ENCODE peak calls at places on chromosomes 1 and 21, in eight cellular contexts. A, T, D, J, L, C, U and S are unnamed samples. For H3K4me1, the result is how much of the 10 kb centered on the place peaks cover.

GRCh38 chr1:56326056-56326455 is 253.3 kb downstream of the PLPP3 start:
- DNase-seq in D (no peak), J (no peak), L (no peak), C (no peak), A (no peak), U (no peak), T (no peak), S (no peak)

GRCh38 chr1:234619071-234619480 is 9.1 kb upstream of the IRF2BP2 start:
- DNase-seq in A (no peak), D (no peak), T (no peak), U (no peak), J (no peak), L (no peak), C (no peak), S (no peak)

GRCh38 chr1:238399558-238399957 is 508.8 kb upstream of the ZP4 start:
- DNase-seq in L (no peak), A (no peak), J (no peak), D (no peak), C (no peak), U (no peak), T (no peak), S (peak)

GRCh38 chr21:37184784-37185593 is 82.1 kb downstream of the VPS26C start:
- DNase-seq in T (no peak), C (no peak), J (no peak), L (no peak), U (no peak), D (no peak), A (no peak), S (no peak)

GRCh38 chr1:50973875-50974617 is 4.0 kb downstream of the CDKN2C start:
- DNase-seq in C (no peak), U (no peak), T (no peak), J (no peak), A (no peak), D (no peak), L (no peak), S (no peak)

GRCh38 chr1:178146456-178146855 is 52.6 kb downstream of the RASAL2 start:
- DNase-seq in L (no peak), D (no peak), A (no peak), T (no peak), U (no peak), J (no peak), C (no peak), S (no peak)

GRCh38 chr1:22420456-22421053 is 31.1 kb upstream of the ZBTB40 start:
- DNase-seq in T (peak), U (peak), L (peak), J (peak), D (peak), C (peak), A (peak), S (peak)

GRCh38 chr1:11495579-11495978 is 16.6 kb downstream of the DISP3 start:
- DNase-seq in C (no peak), J (no peak), U (no peak), T (no peak), L (no peak), D (no peak), A (no peak), S (no peak)

GRCh38 chr1:155005076-155005971 is 2.7 kb downstream of the ZBTB7B start:
- DNase-seq in T (peak), A (peak), C (no peak), L (peak), D (peak), U (peak), J (peak), S (no peak)

GRCh38 chr1:39213511-39214002 is 9.1 kb downstream of the MACF1 start:
- DNase-seq in D (no peak), J (no peak), C (no peak), T (no peak), A (no peak), U (no peak), L (no peak), S (no peak)

GRCh38 chr1:208601569-208601968 is 357.4 kb upstream of the PLXNA2 start:
- DNase-seq in J (no peak), U (no peak), T (no peak), L (no peak), A (no peak), C (no peak), D (no peak), S (no peak)

GRCh38 chr1:165734906-165735305 is 33.8 kb downstream of the TMCO1 start:
- DNase-seq in J (no peak), L (no peak), A (no peak), T (no peak), C (no peak), U (no peak), D (no peak), S (no peak)

GRCh38 chr1:2493218-2493617 is 17.1 kb downstream of the PLCH2 start:
- DNase-seq in T (no peak), D (no peak), U (no peak), C (no peak), L (no peak), J (no peak), A (no peak), S (no peak)

GRCh38 chr1:63835075-63835633 is 61.3 kb downstream of the ROR1 start:
- DNase-seq in L (no peak), D (no peak), C (no peak), A (no peak), J (no peak), T (no peak), U (no peak), S (no peak)

GRCh38 chr1:17599301-17600300 is 60.1 kb downstream of the ARHGEF10L start:
- DNase-seq in A (no peak), C (no peak), D (no peak), U (no peak), T (no peak), L (no peak), J (no peak), S (no peak)

GRCh38 chr1:101098907-101099306 is 73.3 kb upstream of the DPH5 start:
- DNase-seq in D (no peak), J (no peak), L (no peak), A (no peak), C (no peak), U (no peak), T (no peak), S (no peak)

GRCh38 chr1:7388141-7388487 is 383.0 kb upstream of the VAMP3 start:
- DNase-seq in J (no peak), T (peak), A (no peak), U (peak), C (peak), D (peak), L (no peak), S (peak)

GRCh38 chr1:205700865-205701401 is 20.6 kb upstream of the SLC45A3 start:
- DNase-seq in D (no peak), C (no peak), L (no peak), T (peak), A (no peak), J (no peak), U (no peak), S (peak)

GRCh38 chr1:7085521-7085920 is 300.3 kb downstream of the CAMTA1 start:
- DNase-seq in J (no peak), A (no peak), L (no peak), U (no peak), T (no peak), C (no peak), D (no peak), S (no peak)

GRCh38 chr1:67942269-67942668 is 108.2 kb downstream of the DIRAS3 start:
- DNase-seq in L (no peak), T (no peak), D (no peak), J (no peak), U (no peak), C (no peak), A (no peak), S (no peak)

GRCh38 chr1:112957133-112957812 is 1.3 kb upstream of the SLC16A1 start:
- DNase-seq in T (peak), C (no peak), D (no peak), A (peak), L (peak), J (no peak), U (peak), S (peak)

GRCh38 chr1:15153184-15153841 is at the start of gene TMEM51:
- DNase-seq in J (peak), T (peak), L (peak), A (no peak), C (peak), D (peak), U (peak), S (peak)

GRCh38 chr1:215679231-215679630 is 112.1 kb downstream of the KCTD3 start:
- DNase-seq in D (no peak), A (no peak), J (no peak), L (no peak), T (no peak), U (no peak), C (no peak), S (no peak)

GRCh38 chr1:58773406-58773840 is 10.4 kb downstream of the JUN start:
- DNase-seq in L (peak), A (no peak), U (peak), C (no peak), T (peak), D (peak), J (peak), S (peak)

GRCh38 chr1:32151319-32151787 is 28.1 kb upstream of the TXLNA start:
- DNase-seq in L (no peak), A (no peak), J (no peak), U (no peak), D (no peak), T (no peak), C (no peak), S (peak)

GRCh38 chr1:161379071-161379470 is 11.4 kb upstream of the CFAP126 start:
- DNase-seq in C (no peak), J (no peak), L (no peak), D (no peak), A (no peak), U (no peak), T (no peak), S (no peak)

GRCh38 chr21:16418663-16419062 is 688.9 kb downstream of the USP25 start:
- DNase-seq in T (no peak), C (no peak), L (no peak), U (no peak), D (no peak), J (no peak), A (no peak), S (no peak)

GRCh38 chr1:57725318-57725717 is 301.5 kb upstream of the DAB1 start:
- DNase-seq in D (no peak), C (no peak), A (no peak), L (no peak), U (no peak), J (no peak), T (no peak), S (no peak)

GRCh38 chr1:220734571-220735326 is 13.4 kb upstream of the MTARC2 start:
- DNase-seq in C (no peak), D (no peak), T (no peak), A (no peak), J (no peak), U (no peak), L (peak), S (no peak)

GRCh38 chr1:246165826-246166709 is 341.0 kb downstream of the SMYD3 start:
- DNase-seq in J (no peak), C (no peak), L (no peak), A (no peak), U (no peak), D (no peak), T (no peak), S (no peak)

GRCh38 chr1:24966724-24967346 is 36.8 kb upstream of the RUNX3 start:
- DNase-seq in D (no peak), C (no peak), U (no peak), A (peak), T (no peak), L (no peak), J (no peak), S (no peak)

GRCh38 chr1:44276006-44276405 is 62.7 kb downstream of the DMAP1 start:
- DNase-seq in C (no peak), J (no peak), A (no peak), U (no peak), T (no peak), L (no peak), D (no peak), S (peak)

GRCh38 chr1:186421446-186421845 is 39.5 kb downstream of the PDC start:
- DNase-seq in U (no peak), A (no peak), L (no peak), J (no peak), C (no peak), D (no peak), T (no peak), S (no peak)

GRCh38 chr1:199273837-199274379 is 635.1 kb downstream of the PTPRC start:
- DNase-seq in L (peak), U (no peak), C (no peak), T (no peak), D (peak), A (no peak), J (peak), S (peak)

GRCh38 chr1:156482276-156482675 is 18.3 kb downstream of the MEF2D start:
- DNase-seq in U (no peak), A (no peak), T (no peak), L (no peak), D (no peak), J (no peak), C (no peak), S (no peak)
- H3K4me1 ChIP-seq in U (under half), A (under half), T (under half), L (under half), D (under half), J (under half), C (half or more), S (under half)

DNA sequence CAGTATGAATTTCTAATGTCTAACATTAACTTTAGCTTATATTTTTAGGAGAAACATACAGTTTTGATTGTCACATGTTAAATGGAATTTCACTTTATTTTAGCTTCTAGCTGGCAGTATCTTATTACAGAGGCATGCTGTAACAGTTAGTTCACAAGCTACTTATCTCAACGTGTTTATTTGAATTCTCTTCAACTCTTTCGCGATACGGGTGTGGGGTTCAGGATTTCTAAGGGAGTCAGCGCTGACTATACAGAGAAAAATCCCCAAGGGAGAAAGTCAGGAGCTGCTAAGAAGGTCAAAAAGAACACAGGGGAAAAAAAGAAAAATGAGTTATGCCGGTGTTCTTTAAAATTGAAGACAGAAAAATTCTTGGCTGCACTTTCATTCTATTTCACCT is 296.2 kb downstream of the VAV3 start:
- DNase-seq in D (no peak), U (no peak), A (no peak), J (no peak), L (no peak), C (no peak), T (no peak), S (no peak)
- H3K4me1 ChIP-seq in D (under half), U (under half), A (under half), J (under half), L (under half), C (half or more), T (under half), S (under half)

DNA sequence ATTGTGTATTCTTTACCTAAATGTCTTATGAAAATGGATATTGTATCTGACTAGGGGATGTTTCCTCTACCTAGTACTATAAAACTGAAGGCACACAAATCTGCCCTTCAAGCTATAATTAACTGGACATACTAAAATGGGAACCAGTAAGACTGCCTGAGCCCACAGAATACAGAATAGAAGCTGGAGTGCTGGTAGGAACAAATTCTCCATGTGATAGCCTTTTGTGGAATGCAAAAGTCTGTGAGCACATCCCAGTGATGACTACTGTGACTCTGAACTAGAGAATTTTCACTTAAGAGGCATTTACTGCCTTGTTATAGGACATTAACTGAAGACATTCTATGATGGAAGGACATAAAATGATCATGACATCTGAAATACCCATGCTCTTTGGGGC is 30.3 kb downstream of the KIFAP3 start:
- DNase-seq in D (no peak), J (no peak), L (no peak), U (no peak), T (no peak), A (no peak), C (no peak), S (no peak)
- H3K4me1 ChIP-seq in D (under half), J (under half), L (under half), U (under half), T (under half), A (under half), C (under half), S (under half)

GRCh38 chr1:26705788-26706237 is 10.0 kb downstream of the ARID1A start:
- DNase-seq in A (no peak), C (no peak), L (no peak), U (no peak), D (no peak), J (no peak), T (no peak), S (peak)
- H3K4me1 ChIP-seq in A (half or more), C (half or more), L (under half), U (under half), D (half or more), J (half or more), T (under half), S (half or more)

GRCh38 chr1:243294723-243295121 is 38.9 kb downstream of the SDCCAG8 start:
- DNase-seq in A (no peak), U (no peak), D (no peak), T (no peak), C (no peak), J (no peak), L (no peak), S (no peak)

GRCh38 chr1:243291287-243291686 is 35.4 kb downstream of the SDCCAG8 start:
- DNase-seq in U (no peak), D (no peak), A (no peak), T (no peak), J (no peak), L (no peak), C (no peak), S (no peak)

GRCh38 chr1:243293941-243294722 is 38.3 kb downstream of the SDCCAG8 start:
- DNase-seq in D (no peak), C (no peak), T (no peak), J (no peak), U (no peak), L (no peak), A (no peak), S (no peak)

GRCh38 chr1:243288062-243288461 is 32.2 kb downstream of the SDCCAG8 start:
- DNase-seq in L (no peak), T (no peak), C (no peak), A (no peak), D (no peak), U (no peak), J (no peak), S (no peak)

GRCh38 chr1:243292117-243292516 is 36.3 kb downstream of the SDCCAG8 start:
- DNase-seq in C (no peak), L (no peak), A (no peak), U (no peak), D (no peak), T (no peak), J (no peak), S (no peak)
- H3K4me1 ChIP-seq in C (under half), L (under half), A (under half), U (under half), D (under half), T (under half), J (under half), S (under half)

GRCh38 chr21:35361984-35362383 is 312.9 kb upstream of the RUNX1 start:
- DNase-seq in U (no peak), L (no peak), J (no peak), D (no peak), T (no peak), C (no peak), A (no peak), S (no peak)

GRCh38 chr21:35360870-35361570 is 311.9 kb upstream of the RUNX1 start:
- DNase-seq in D (no peak), A (no peak), L (no peak), C (no peak), U (no peak), J (no peak), T (no peak), S (no peak)

GRCh38 chr21:35366348-35367085 is 317.4 kb upstream of the RUNX1 start:
- DNase-seq in U (peak), T (peak), D (no peak), C (no peak), L (no peak), J (no peak), A (no peak), S (peak)

GRCh38 chr21:35367558-35367957 is 318.5 kb upstream of the RUNX1 start:
- DNase-seq in D (no peak), J (no peak), U (no peak), L (no peak), A (no peak), C (no peak), T (no peak), S (no peak)

DNA sequence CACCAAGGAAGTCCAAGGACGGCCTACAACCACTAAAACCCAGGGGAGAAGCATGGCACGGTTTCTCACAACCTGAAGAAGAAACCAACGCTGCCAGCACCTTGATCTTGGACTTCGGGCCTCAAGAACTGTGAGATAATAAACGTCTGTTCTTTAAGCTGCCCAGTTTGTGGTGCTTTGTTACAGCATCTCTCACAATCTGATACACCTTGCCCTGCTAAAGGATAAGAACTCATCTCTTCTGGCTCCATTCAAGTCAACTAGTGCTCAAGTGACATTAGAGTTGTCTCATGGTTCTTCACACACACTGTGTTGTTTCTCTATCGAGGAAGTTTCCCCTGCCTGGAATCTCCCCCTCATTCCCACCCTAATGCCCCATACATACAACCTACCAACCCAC is 314.4 kb upstream of the RUNX1 start:
- DNase-seq in A (no peak), J (no peak), L (no peak), U (no peak), D (no peak), T (no peak), C (no peak), S (no peak)
- H3K4me1 ChIP-seq in A (under half), J (under half), L (under half), U (under half), D (under half), T (under half), C (under half), S (under half)

DNA sequence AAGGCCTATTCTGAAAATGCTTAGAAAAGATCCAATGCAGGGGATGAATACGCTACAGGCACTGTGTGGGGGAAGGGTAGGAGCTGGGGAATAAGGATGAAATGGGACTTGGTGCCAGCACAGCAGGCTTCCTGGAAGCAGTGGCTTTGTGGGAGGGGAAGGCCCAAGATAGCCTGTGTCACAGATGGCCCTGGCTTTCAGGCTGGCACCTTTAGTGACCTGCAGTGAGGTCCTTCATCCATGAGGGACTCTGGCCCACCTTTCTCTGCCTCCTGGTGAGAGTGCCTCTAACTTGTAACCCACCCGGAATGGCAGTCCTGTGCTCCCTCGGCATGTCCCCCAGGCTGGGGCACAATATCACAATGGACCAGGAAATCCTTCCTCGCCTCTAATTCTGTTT is 919 bp downstream of the CHI3L1 start:
- DNase-seq in C (peak), D (no peak), A (no peak), L (no peak), T (no peak), J (no peak), U (no peak), S (no peak)
- H3K4me1 ChIP-seq in C (under half), D (under half), A (under half), L (under half), T (under half), J (under half), U (under half), S (under half)

DNA sequence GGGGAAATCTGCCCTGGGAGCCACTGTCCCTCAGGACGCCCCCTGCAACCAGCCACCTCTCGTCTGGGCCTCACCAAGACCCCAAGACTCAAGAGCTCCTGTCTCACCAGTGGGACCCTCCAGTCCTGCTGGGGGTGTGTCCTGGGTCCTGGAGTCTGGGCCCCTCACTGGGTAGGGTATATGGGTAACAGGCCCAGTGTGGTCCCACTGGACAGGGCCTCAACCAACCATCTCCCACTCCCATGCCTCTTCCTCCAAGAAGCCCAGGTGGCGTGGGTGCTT is 737 bp upstream of the VWA1 start:
- DNase-seq in C (no peak), A (no peak), D (no peak), J (no peak), U (no peak), L (no peak), T (no peak), S (no peak)
- H3K4me1 ChIP-seq in C (half or more), A (under half), D (half or more), J (half or more), U (half or more), L (under half), T (under half), S (under half)